ENCODE peak calls at places on chromosomes 4 and X, in nine cellular contexts. One of them, this sample, is unnamed. For H3K27me3, the result is how much of the 10 kb centered on the place peaks cover.

GRCh38 chr4:7266525-7267292 is 74.4 kb downstream of the SORCS2 start:
- DNase-seq in astrocyte: peak
- DNase-seq in gastrocnemius medialis: no peak
- DNase-seq in transverse colon: no peak
- DNase-seq in MG63: peak
- DNase-seq in breast epithelium: no peak
- DNase-seq in ascending aorta: no peak
- DNase-seq in GM06990: no peak
- DNase-seq in body of pancreas: no peak
- DNase-seq in this sample: peak

GRCh38 chrX:16112428-16112827 is 10.9 kb upstream of the GRPR start:
- DNase-seq in transverse colon: no peak
- DNase-seq in GM06990: no peak
- DNase-seq in ascending aorta: no peak
- DNase-seq in body of pancreas: no peak
- DNase-seq in astrocyte: no peak
- DNase-seq in MG63: no peak
- DNase-seq in breast epithelium: no peak
- DNase-seq in gastrocnemius medialis: no peak
- DNase-seq in this sample: no peak

GRCh38 chr4:38023347-38024202 is 63.4 kb downstream of the PTTG2 start:
- DNase-seq in gastrocnemius medialis: no peak
- DNase-seq in ascending aorta: no peak
- DNase-seq in transverse colon: no peak
- DNase-seq in MG63: no peak
- DNase-seq in GM06990: no peak
- DNase-seq in breast epithelium: no peak
- DNase-seq in astrocyte: no peak
- DNase-seq in body of pancreas: no peak
- DNase-seq in this sample: no peak

GRCh38 chrX:139905743-139906142 is 27.1 kb downstream of the ATP11C start:
- DNase-seq in body of pancreas: no peak
- DNase-seq in ascending aorta: no peak
- DNase-seq in astrocyte: no peak
- DNase-seq in breast epithelium: no peak
- DNase-seq in MG63: no peak
- DNase-seq in gastrocnemius medialis: no peak
- DNase-seq in transverse colon: no peak
- DNase-seq in GM06990: no peak
- DNase-seq in this sample: peak

GRCh38 chrX:100939336-100939735 is 10.6 kb upstream of the XKRX start:
- DNase-seq in GM06990: no peak
- DNase-seq in MG63: no peak
- DNase-seq in astrocyte: no peak
- DNase-seq in ascending aorta: no peak
- DNase-seq in transverse colon: no peak
- DNase-seq in body of pancreas: no peak
- DNase-seq in gastrocnemius medialis: no peak
- DNase-seq in breast epithelium: no peak
- DNase-seq in this sample: no peak

GRCh38 chr4:75338352-75338880 is 175.8 kb downstream of the RCHY1 start:
- DNase-seq in gastrocnemius medialis: no peak
- DNase-seq in ascending aorta: no peak
- DNase-seq in transverse colon: no peak
- DNase-seq in MG63: peak
- DNase-seq in breast epithelium: no peak
- DNase-seq in body of pancreas: no peak
- DNase-seq in GM06990: no peak
- DNase-seq in astrocyte: no peak
- DNase-seq in this sample: peak

GRCh38 chr4:169869487-169869886 is 111.7 kb upstream of the HPF1 start:
- DNase-seq in GM06990: no peak
- DNase-seq in transverse colon: no peak
- DNase-seq in body of pancreas: no peak
- DNase-seq in gastrocnemius medialis: no peak
- DNase-seq in astrocyte: no peak
- DNase-seq in ascending aorta: no peak
- DNase-seq in breast epithelium: no peak
- DNase-seq in MG63: no peak
- DNase-seq in this sample: no peak

GRCh38 chrX:35289952-35290351 is 347.4 kb downstream of the FAM47B start:
- DNase-seq in GM06990: no peak
- DNase-seq in breast epithelium: no peak
- DNase-seq in astrocyte: no peak
- DNase-seq in gastrocnemius medialis: no peak
- DNase-seq in transverse colon: no peak
- DNase-seq in MG63: no peak
- DNase-seq in body of pancreas: no peak
- DNase-seq in ascending aorta: no peak
- DNase-seq in this sample: no peak

GRCh38 chr4:15130441-15130840 is 128.2 kb downstream of the CPEB2 start:
- DNase-seq in transverse colon: no peak
- DNase-seq in ascending aorta: no peak
- DNase-seq in breast epithelium: no peak
- DNase-seq in gastrocnemius medialis: no peak
- DNase-seq in GM06990: no peak
- DNase-seq in body of pancreas: no peak
- DNase-seq in astrocyte: no peak
- DNase-seq in MG63: no peak
- DNase-seq in this sample: no peak

GRCh38 chr4:154416183-154416543 is 75.4 kb downstream of the DCHS2 start:
- DNase-seq in MG63: no peak
- DNase-seq in ascending aorta: no peak
- DNase-seq in body of pancreas: peak
- DNase-seq in astrocyte: no peak
- DNase-seq in transverse colon: peak
- DNase-seq in GM06990: peak
- DNase-seq in breast epithelium: no peak
- DNase-seq in gastrocnemius medialis: no peak
- DNase-seq in this sample: no peak

GRCh38 chrX:154481195-154481594 is 2.1 kb upstream of the LAGE3 start:
- DNase-seq in gastrocnemius medialis: no peak
- DNase-seq in body of pancreas: no peak
- DNase-seq in breast epithelium: no peak
- DNase-seq in astrocyte: no peak
- DNase-seq in MG63: no peak
- DNase-seq in GM06990: no peak
- DNase-seq in transverse colon: no peak
- DNase-seq in ascending aorta: no peak
- DNase-seq in this sample: no peak

GRCh38 chrX:29560065-29560464 is 655.3 kb upstream of the MAGEB2 start:
- DNase-seq in transverse colon: no peak
- DNase-seq in ascending aorta: no peak
- DNase-seq in body of pancreas: no peak
- DNase-seq in MG63: no peak
- DNase-seq in breast epithelium: no peak
- DNase-seq in gastrocnemius medialis: no peak
- DNase-seq in GM06990: no peak
- DNase-seq in astrocyte: no peak
- DNase-seq in this sample: no peak

GRCh38 chr4:117249333-117249732 is 164.0 kb upstream of the TRAM1L1 start:
- DNase-seq in transverse colon: no peak
- DNase-seq in GM06990: peak
- DNase-seq in MG63: no peak
- DNase-seq in astrocyte: no peak
- DNase-seq in gastrocnemius medialis: no peak
- DNase-seq in breast epithelium: no peak
- DNase-seq in body of pancreas: no peak
- DNase-seq in ascending aorta: no peak
- DNase-seq in this sample: no peak

GRCh38 chrX:1137531-1137930 is 74.9 kb downstream of the CRLF2 start:
- DNase-seq in GM06990: no peak
- DNase-seq in gastrocnemius medialis: no peak
- DNase-seq in body of pancreas: no peak
- DNase-seq in ascending aorta: no peak
- DNase-seq in astrocyte: no peak
- DNase-seq in MG63: no peak
- DNase-seq in breast epithelium: peak
- DNase-seq in transverse colon: no peak
- DNase-seq in this sample: no peak

GRCh38 chr4:26372525-26373172 is 51.8 kb downstream of the RBPJ start:
- DNase-seq in GM06990: peak
- DNase-seq in MG63: no peak
- DNase-seq in breast epithelium: no peak
- DNase-seq in body of pancreas: peak
- DNase-seq in astrocyte: peak
- DNase-seq in transverse colon: no peak
- DNase-seq in ascending aorta: no peak
- DNase-seq in gastrocnemius medialis: no peak
- DNase-seq in this sample: no peak

GRCh38 chrX:86171366-86171765 is 23.1 kb downstream of the DACH2 start:
- DNase-seq in astrocyte: no peak
- DNase-seq in gastrocnemius medialis: no peak
- DNase-seq in body of pancreas: peak
- DNase-seq in breast epithelium: no peak
- DNase-seq in ascending aorta: no peak
- DNase-seq in MG63: no peak
- DNase-seq in GM06990: no peak
- DNase-seq in transverse colon: no peak
- DNase-seq in this sample: no peak

GRCh38 chrX:123424546-123424945 is 240.5 kb downstream of the GRIA3 start:
- DNase-seq in ascending aorta: no peak
- DNase-seq in breast epithelium: no peak
- DNase-seq in body of pancreas: no peak
- DNase-seq in MG63: no peak
- DNase-seq in GM06990: peak
- DNase-seq in transverse colon: no peak
- DNase-seq in gastrocnemius medialis: no peak
- DNase-seq in astrocyte: peak
- DNase-seq in this sample: no peak

GRCh38 chr4:81504685-81505598 is 33.2 kb upstream of the RASGEF1B start:
- DNase-seq in GM06990: peak
- DNase-seq in body of pancreas: peak
- DNase-seq in transverse colon: peak
- DNase-seq in gastrocnemius medialis: peak
- DNase-seq in MG63: no peak
- DNase-seq in ascending aorta: peak
- DNase-seq in astrocyte: no peak
- DNase-seq in breast epithelium: no peak
- DNase-seq in this sample: no peak

GRCh38 chr4:60155088-60155487 is 1045.0 kb upstream of the ADGRL3 start:
- DNase-seq in gastrocnemius medialis: no peak
- DNase-seq in astrocyte: no peak
- DNase-seq in MG63: no peak
- DNase-seq in ascending aorta: no peak
- DNase-seq in GM06990: no peak
- DNase-seq in transverse colon: no peak
- DNase-seq in body of pancreas: no peak
- DNase-seq in breast epithelium: no peak
- DNase-seq in this sample: no peak

GRCh38 chrX:152632445-152633097 is 5.1 kb upstream of the GABRQ start:
- DNase-seq in ascending aorta: no peak
- DNase-seq in transverse colon: peak
- DNase-seq in body of pancreas: peak
- DNase-seq in gastrocnemius medialis: no peak
- DNase-seq in breast epithelium: no peak
- DNase-seq in astrocyte: no peak
- DNase-seq in GM06990: no peak
- DNase-seq in MG63: peak
- DNase-seq in this sample: peak

GRCh38 chr4:28639747-28640146 is 1779.1 kb downstream of the STIM2 start:
- DNase-seq in breast epithelium: no peak
- DNase-seq in GM06990: no peak
- DNase-seq in MG63: no peak
- DNase-seq in transverse colon: no peak
- DNase-seq in ascending aorta: no peak
- DNase-seq in body of pancreas: no peak
- DNase-seq in gastrocnemius medialis: no peak
- DNase-seq in astrocyte: no peak
- DNase-seq in this sample: no peak

GRCh38 chrX:12410523-12410922 is 272.2 kb downstream of the FRMPD4 start:
- DNase-seq in astrocyte: no peak
- DNase-seq in body of pancreas: no peak
- DNase-seq in transverse colon: no peak
- DNase-seq in gastrocnemius medialis: no peak
- DNase-seq in MG63: no peak
- DNase-seq in breast epithelium: no peak
- DNase-seq in GM06990: no peak
- DNase-seq in ascending aorta: no peak
- DNase-seq in this sample: no peak
- H3K27me3 ChIP-seq in astrocyte: under half
- H3K27me3 ChIP-seq in body of pancreas: under half
- H3K27me3 ChIP-seq in transverse colon: under half
- H3K27me3 ChIP-seq in gastrocnemius medialis: under half
- H3K27me3 ChIP-seq in MG63: under half
- H3K27me3 ChIP-seq in breast epithelium: under half
- H3K27me3 ChIP-seq in GM06990: under half
- H3K27me3 ChIP-seq in ascending aorta: under half
- H3K27me3 ChIP-seq in this sample: under half

DNA sequence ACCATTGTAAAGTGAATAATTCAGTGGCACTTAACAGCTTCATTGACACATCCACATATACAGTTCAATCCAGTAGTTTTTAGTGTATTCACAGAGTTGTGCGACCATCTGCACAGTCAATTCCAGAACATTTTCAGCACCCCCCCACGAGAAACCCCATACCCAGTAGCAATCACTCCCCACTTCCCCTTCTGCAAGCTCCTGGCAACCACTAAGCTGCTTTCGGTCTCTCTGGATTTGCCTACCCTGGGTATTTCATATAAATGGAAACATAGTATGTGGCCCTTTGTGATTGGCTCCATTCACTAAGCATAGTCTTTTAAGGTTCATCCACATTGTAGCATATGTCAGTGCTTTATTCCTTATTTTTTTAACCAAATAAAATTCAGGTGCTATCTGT is 10.0 kb downstream of the MSL3 start:
- DNase-seq in astrocyte: no peak
- DNase-seq in MG63: no peak
- DNase-seq in breast epithelium: no peak
- DNase-seq in transverse colon: no peak
- DNase-seq in ascending aorta: no peak
- DNase-seq in GM06990: peak
- DNase-seq in gastrocnemius medialis: no peak
- DNase-seq in body of pancreas: no peak
- DNase-seq in this sample: no peak
- H3K4me3 ChIP-seq in astrocyte: no peak
- H3K4me3 ChIP-seq in MG63: no peak
- H3K4me3 ChIP-seq in breast epithelium: no peak
- H3K4me3 ChIP-seq in transverse colon: no peak
- H3K4me3 ChIP-seq in ascending aorta: no peak
- H3K4me3 ChIP-seq in GM06990: no peak
- H3K4me3 ChIP-seq in gastrocnemius medialis: no peak
- H3K4me3 ChIP-seq in body of pancreas: no peak
- H3K4me3 ChIP-seq in this sample: no peak

GRCh38 chr4:4901877-4902276 is 42.4 kb downstream of the MSX1 start:
- DNase-seq in transverse colon: no peak
- DNase-seq in body of pancreas: no peak
- DNase-seq in gastrocnemius medialis: no peak
- DNase-seq in MG63: no peak
- DNase-seq in astrocyte: no peak
- DNase-seq in GM06990: no peak
- DNase-seq in breast epithelium: no peak
- DNase-seq in ascending aorta: no peak
- DNase-seq in this sample: no peak
- H3K27me3 ChIP-seq in transverse colon: under half
- H3K27me3 ChIP-seq in body of pancreas: under half
- H3K27me3 ChIP-seq in gastrocnemius medialis: under half
- H3K27me3 ChIP-seq in MG63: under half
- H3K27me3 ChIP-seq in astrocyte: under half
- H3K27me3 ChIP-seq in GM06990: under half
- H3K27me3 ChIP-seq in breast epithelium: under half
- H3K27me3 ChIP-seq in ascending aorta: under half
- H3K27me3 ChIP-seq in this sample: under half

GRCh38 chr4:174066806-174067205 is 216.7 kb downstream of the FBXO8 start:
- DNase-seq in GM06990: no peak
- DNase-seq in astrocyte: no peak
- DNase-seq in transverse colon: no peak
- DNase-seq in body of pancreas: no peak
- DNase-seq in gastrocnemius medialis: no peak
- DNase-seq in ascending aorta: no peak
- DNase-seq in MG63: no peak
- DNase-seq in breast epithelium: no peak
- DNase-seq in this sample: no peak
- H3K4me3 ChIP-seq in GM06990: no peak
- H3K4me3 ChIP-seq in astrocyte: no peak
- H3K4me3 ChIP-seq in transverse colon: no peak
- H3K4me3 ChIP-seq in body of pancreas: no peak
- H3K4me3 ChIP-seq in gastrocnemius medialis: no peak
- H3K4me3 ChIP-seq in ascending aorta: no peak
- H3K4me3 ChIP-seq in MG63: no peak
- H3K4me3 ChIP-seq in breast epithelium: no peak
- H3K4me3 ChIP-seq in this sample: no peak

This sample was measured in SJSA1.